ENCODE peak calls at places on chromosomes 12 and 14, in eight cellular contexts. O is SJSA1; G is suprapubic skin; I is psoas muscle; E is AG04450; S is colonic mucosa; X is heart left ventricle; U is effector memory CD4-positive, alpha-beta T cell. R is an unnamed sample.
A peak's percentile ranks its signal among the peaks of the same experiment; 100 is the strongest.

GRCh38 chr12:89212339-89212771 is 139.9 kb downstream of the DUSP6 start:
- DNase-seq in I (peak; percentile 20), X (no peak), O (no peak), E (no peak), U (no peak), G (no peak), S (no peak), R (no peak)

GRCh38 chr14:62076825-62077660 is 314.8 kb downstream of the SNAPC1 start:
- DNase-seq in S (no peak), X (no peak), U (no peak), I (no peak), E (no peak), G (no peak), O (no peak), R (no peak)

GRCh38 chr12:130828895-130829294 is 10.2 kb downstream of the STX2 start:
- DNase-seq in O (no peak), G (no peak), X (no peak), S (no peak), U (no peak), I (no peak), E (no peak), R (no peak)

GRCh38 chr12:31914927-31915326 is 44.3 kb upstream of the RESF1 start:
- DNase-seq in O (no peak), U (no peak), S (no peak), I (no peak), G (no peak), E (no peak), X (no peak), R (no peak)

GRCh38 chr12:99427104-99427503 is 220.4 kb upstream of the GARIN6 start:
- DNase-seq in E (no peak), G (no peak), S (no peak), U (no peak), X (no peak), O (no peak), I (no peak), R (no peak)

GRCh38 chr12:32501835-32502333 is 102.5 kb downstream of the FGD4 start:
- DNase-seq in U (no peak), I (peak; percentile 20), O (no peak), S (peak; percentile 64), X (no peak), G (peak; percentile 77), E (peak; percentile 33), R (no peak)

GRCh38 chr14:88706425-88706824 is 86.3 kb downstream of the EML5 start:
- DNase-seq in E (no peak), X (no peak), O (no peak), U (no peak), S (no peak), G (no peak), I (no peak), R (no peak)

GRCh38 chr12:2960432-2960956 is 1.3 kb downstream of the TEAD4 start:
- DNase-seq in U (no peak), I (no peak), E (no peak), X (no peak), G (no peak), O (peak; percentile 49), S (no peak), R (no peak)

GRCh38 chr12:89470741-89471504 is 53.7 kb downstream of the GALNT4 start:
- DNase-seq in U (no peak), E (no peak), G (no peak), X (no peak), S (no peak), I (no peak), O (no peak), R (no peak)

GRCh38 chr12:21615441-21615840 is 10.8 kb upstream of the GYS2 start:
- DNase-seq in I (no peak), X (no peak), S (no peak), O (no peak), E (no peak), G (no peak), U (no peak), R (no peak)

GRCh38 chr12:6977653-6978052 is 6.9 kb downstream of the EMG1 start:
- DNase-seq in S (no peak), I (no peak), U (no peak), X (no peak), G (no peak), O (no peak), E (no peak), R (no peak)

GRCh38 chr12:119208626-119209061 is 29.9 kb downstream of the HSPB8 start:
- DNase-seq in I (peak; percentile 85), G (peak; percentile 91), X (peak; percentile 81), S (peak; percentile 45), O (no peak), E (no peak), U (no peak), R (peak; percentile 11)

GRCh38 chr12:105920161-105920684 is 218.5 kb downstream of the NUAK1 start:
- DNase-seq in G (no peak), U (no peak), E (no peak), O (no peak), S (no peak), X (peak; percentile 51), I (no peak), R (peak; percentile 14)

GRCh38 chr14:64709126-64709525 is 4.9 kb downstream of the PLEKHG3 start:
- DNase-seq in U (no peak), E (no peak), X (no peak), O (no peak), G (no peak), S (no peak), I (no peak), R (no peak)

GRCh38 chr12:89733579-89734201 is 25.1 kb upstream of the ATP2B1 start:
- DNase-seq in E (peak; percentile 54), X (no peak), S (no peak), U (no peak), G (no peak), I (no peak), O (peak; percentile 80), R (no peak)

GRCh38 chr14:75402867-75403413 is 24.9 kb upstream of the JDP2 start:
- DNase-seq in G (no peak), S (no peak), O (no peak), U (no peak), X (no peak), I (no peak), E (no peak), R (no peak)

GRCh38 chr12:119036878-119037493 is 55.6 kb downstream of the SRRM4 start:
- DNase-seq in U (no peak), G (no peak), X (no peak), S (peak; percentile 21), O (peak; percentile 5), E (no peak), I (no peak), R (no peak)

GRCh38 chr14:62645649-62646048 is 399.6 kb downstream of the KCNH5 start:
- DNase-seq in S (no peak), U (no peak), X (no peak), G (no peak), O (peak; percentile 1), E (peak; percentile 39), I (no peak), R (no peak)

DNA sequence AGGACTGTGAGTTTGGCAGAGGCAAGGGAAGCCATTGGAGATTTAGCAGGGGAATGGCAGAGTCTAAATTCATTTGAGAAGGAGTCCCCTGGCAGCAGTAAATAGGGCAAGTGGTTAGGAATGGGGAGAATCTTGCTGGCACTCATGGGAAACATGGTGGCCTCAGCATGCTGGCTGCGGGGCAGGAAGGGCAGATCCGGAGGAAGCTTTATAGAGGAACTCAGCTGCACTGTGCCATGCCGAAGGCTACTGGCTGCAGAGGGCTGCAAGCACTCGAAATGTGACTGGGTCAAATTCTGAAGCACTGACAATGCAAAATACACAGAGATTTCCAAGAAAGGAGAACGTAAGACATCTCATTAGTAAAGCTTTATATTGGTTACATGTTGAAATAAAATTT is 23.9 kb downstream of the CCNK start:
- DNase-seq in X (no peak), I (no peak), O (no peak), E (no peak), U (no peak), S (no peak), G (no peak), R (no peak)
- H3K27ac ChIP-seq in X (no peak overlapping the region), I (no peak overlapping the region), O (no peak overlapping the region), E (peak overlapping the region; percentile 21), U (no peak overlapping the region), S (no peak overlapping the region), G (no peak overlapping the region), R (no peak overlapping the region)

GRCh38 chr14:30656190-30656632 is 34.1 kb downstream of the SCFD1 start:
- DNase-seq in S (peak; percentile 41), X (no peak), G (no peak), O (no peak), U (no peak), E (no peak), I (no peak), R (no peak)
- H3K27ac ChIP-seq in S (no peak overlapping the region), X (no peak overlapping the region), G (no peak overlapping the region), O (no peak overlapping the region), U (no peak overlapping the region), E (no peak overlapping the region), I (no peak overlapping the region), R (no peak overlapping the region)

DNA sequence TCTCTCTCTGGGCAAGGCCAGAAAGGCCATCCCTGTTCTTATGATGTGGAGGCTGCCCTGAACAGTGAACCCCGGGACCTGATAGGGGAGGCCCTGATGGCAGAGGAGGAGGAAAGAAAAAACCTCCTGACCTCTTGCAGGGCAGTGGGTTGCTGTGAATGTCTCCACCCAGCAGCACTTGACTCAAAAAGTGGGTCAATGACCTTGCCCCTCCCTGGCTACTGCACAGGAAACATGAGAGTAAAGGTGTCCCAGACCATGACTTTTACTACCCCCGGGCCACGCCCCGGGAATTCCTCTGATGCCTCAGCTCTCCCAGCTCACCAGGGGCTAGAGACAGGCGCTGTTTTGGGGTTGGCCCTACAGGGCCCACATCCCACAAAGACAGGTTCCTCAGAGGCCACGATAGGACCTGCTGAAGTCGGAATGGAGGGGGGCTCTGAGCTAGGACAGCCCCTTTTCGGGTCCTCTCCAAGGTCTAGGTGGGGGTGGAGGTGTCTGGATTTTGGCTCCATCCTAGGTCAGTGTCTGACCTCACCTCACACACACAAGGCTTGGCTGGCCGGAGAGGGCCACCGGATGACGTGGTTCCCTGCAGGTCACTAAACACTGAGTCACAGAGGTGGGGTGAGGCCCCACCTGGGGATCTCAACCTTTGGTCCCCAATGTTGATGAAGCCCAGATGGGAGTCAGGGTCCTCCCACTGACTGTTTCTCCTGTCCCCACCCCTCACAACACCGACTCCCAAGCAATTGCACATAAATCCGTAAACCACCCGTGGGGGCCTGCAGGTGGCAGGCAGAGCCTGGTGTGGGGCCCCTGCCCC is 1.6 kb downstream of the RHOF start:
- DNase-seq in S (peak; percentile 63), O (no peak), E (no peak), X (peak; percentile 34), U (peak; percentile 64), I (no peak), G (peak; percentile 55), R (no peak)
- H3K27ac ChIP-seq in S (peak overlapping the region; percentile 78), O (no peak overlapping the region), E (peak overlapping the region; percentile 11), X (no peak overlapping the region), U (peak overlapping the region; percentile 99), I (no peak overlapping the region), G (no peak overlapping the region), R (no peak overlapping the region)

GRCh38 chr12:61095131-61095530 is 1165.1 kb upstream of the USP15 start:
- DNase-seq in I (no peak), U (no peak), S (no peak), X (no peak), G (no peak), O (peak; percentile 4), E (no peak), R (no peak)

DNA sequence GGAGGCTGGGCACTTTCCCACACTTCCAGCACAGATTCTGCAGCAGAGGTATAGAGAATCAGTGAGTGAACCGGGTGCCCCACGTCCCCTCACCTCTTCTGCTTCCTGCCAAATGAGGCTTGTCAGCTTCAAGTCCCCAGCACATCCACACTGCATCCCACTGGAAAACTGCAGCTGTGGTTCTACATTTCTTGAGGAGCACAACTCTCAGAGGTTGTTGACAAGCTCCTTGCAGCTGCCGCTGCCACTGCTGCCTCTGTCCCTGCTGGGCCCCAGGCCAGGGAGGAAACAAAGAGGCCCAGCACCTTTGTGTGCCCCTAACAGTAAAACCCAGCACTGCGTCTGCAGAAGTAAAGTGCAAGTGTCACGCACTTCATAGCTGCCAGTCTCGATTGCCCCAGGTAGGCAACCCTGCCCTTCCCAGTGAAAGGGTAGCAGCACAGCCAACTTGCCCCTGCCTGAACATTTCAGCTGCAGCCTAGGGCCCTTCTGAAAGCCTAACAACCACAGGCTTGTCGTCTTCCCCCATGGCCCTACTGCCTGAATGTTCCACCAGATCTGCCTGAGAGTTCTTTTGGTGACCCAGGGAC is 1162.1 kb upstream of the USP15 start:
- DNase-seq in E (no peak), O (no peak), I (no peak), X (no peak), S (no peak), G (no peak), U (no peak), R (no peak)
- H3K27ac ChIP-seq in E (no peak overlapping the region), O (no peak overlapping the region), I (no peak overlapping the region), X (no peak overlapping the region), S (no peak overlapping the region), G (no peak overlapping the region), U (no peak overlapping the region), R (no peak overlapping the region)